ENCODE peak calls at places on chromosomes 2 and 18, in ten cellular contexts. R is CD8-positive, alpha-beta memory T cell; D is lower lobe of right lung; U is NCI-H1417; A is putamen; F is T-helper 17 cell; G is astrocyte; T is OCI-LY7; E is epithelial cell of esophagus; L is EL. V is an unnamed sample.

GRCh38 chr2:216081487-216082387 is at the start of the genes PECR and TMEM169:
- DNase-seq in R (peak), D (peak), U (peak), A (peak), F (peak), G (peak), T (peak), E (peak), L (peak), V (peak)

GRCh38 chr2:234378440-234378839 is 118.4 kb downstream of the ARL4C start:
- DNase-seq in R (no peak), D (no peak), U (no peak), A (no peak), F (no peak), G (peak), T (no peak), E (no peak), L (peak), V (no peak)

GRCh38 chr18:47263197-47263827 is 11.9 kb upstream of the SKOR2 start:
- DNase-seq in R (no peak), D (no peak), U (no peak), A (no peak), F (no peak), G (no peak), T (no peak), E (no peak), L (peak), V (no peak)

GRCh38 chr18:46250812-46251173 is 146.6 kb downstream of the HAUS1 start:
- DNase-seq in R (no peak), D (no peak), U (no peak), A (no peak), F (no peak), G (no peak), T (no peak), E (no peak), L (no peak), V (no peak)

GRCh38 chr2:127843677-127844076 is 14.3 kb downstream of the POLR2D start:
- DNase-seq in R (no peak), D (no peak), U (no peak), A (no peak), F (no peak), G (no peak), T (no peak), E (no peak), L (no peak), V (no peak)

GRCh38 chr2:237435844-237436590 is 22.1 kb upstream of the COL6A3 start:
- DNase-seq in R (no peak), D (no peak), U (no peak), A (no peak), F (no peak), G (peak), T (no peak), E (no peak), L (peak), V (no peak)

GRCh38 chr2:187547353-187547979 is 6.8 kb downstream of the TFPI start:
- DNase-seq in R (no peak), D (no peak), U (no peak), A (no peak), F (no peak), G (peak), T (no peak), E (peak), L (peak), V (no peak)

GRCh38 chr2:34991508-34992274 is 1363.9 kb upstream of the CRIM1 start:
- DNase-seq in R (no peak), D (no peak), U (no peak), A (no peak), F (no peak), G (no peak), T (no peak), E (no peak), L (no peak), V (no peak)

GRCh38 chr2:240920783-240921231 is 14.7 kb downstream of the CROCC2 start:
- DNase-seq in R (no peak), D (peak), U (no peak), A (no peak), F (no peak), G (no peak), T (no peak), E (no peak), L (no peak), V (no peak)

GRCh38 chr2:27573452-27573851 is 9.4 kb upstream of the ZNF512 start:
- DNase-seq in R (no peak), D (no peak), U (no peak), A (no peak), F (no peak), G (peak), T (no peak), E (no peak), L (peak), V (no peak)

GRCh38 chr18:9951022-9951859 is 37.4 kb downstream of the VAPA start:
- DNase-seq in R (no peak), D (no peak), U (peak), A (peak), F (no peak), G (peak), T (peak), E (peak), L (peak), V (no peak)

GRCh38 chr2:219045937-219046550 is 4.7 kb upstream of the CFAP65 start:
- DNase-seq in R (no peak), D (no peak), U (no peak), A (no peak), F (no peak), G (peak), T (peak), E (peak), L (peak), V (no peak)

GRCh38 chr2:80256396-80257167 is 48.0 kb downstream of the LRRTM1 start:
- DNase-seq in R (no peak), D (no peak), U (peak), A (no peak), F (no peak), G (no peak), T (no peak), E (peak), L (peak), V (no peak)

GRCh38 chr2:209321076-209321475 is 102.8 kb upstream of the MAP2 start:
- DNase-seq in R (no peak), D (no peak), U (no peak), A (no peak), F (no peak), G (peak), T (no peak), E (peak), L (no peak), V (no peak)

GRCh38 chr2:8121826-8122505 is 559.9 kb upstream of the ID2 start:
- DNase-seq in R (no peak), D (no peak), U (no peak), A (no peak), F (no peak), G (no peak), T (no peak), E (no peak), L (peak), V (no peak)

GRCh38 chr2:210502997-210503621 is 26.6 kb upstream of the LANCL1 start:
- DNase-seq in R (peak), D (no peak), U (peak), A (peak), F (no peak), G (peak), T (peak), E (peak), L (peak), V (no peak)

GRCh38 chr2:60567092-60567491 is 13.6 kb upstream of the BCL11A start:
- DNase-seq in R (no peak), D (no peak), U (no peak), A (no peak), F (no peak), G (no peak), T (no peak), E (no peak), L (no peak), V (no peak)

GRCh38 chr2:234364718-234365117 is 132.2 kb downstream of the ARL4C start:
- DNase-seq in R (no peak), D (no peak), U (no peak), A (no peak), F (no peak), G (no peak), T (no peak), E (no peak), L (no peak), V (no peak)

GRCh38 chr2:23378496-23378895 is 6.5 kb upstream of the KLHL29 start:
- DNase-seq in R (no peak), D (no peak), U (no peak), A (no peak), F (no peak), G (no peak), T (no peak), E (peak), L (no peak), V (no peak)

GRCh38 chr2:41910126-41910525 is 137.7 kb upstream of the PKDCC start:
- DNase-seq in R (no peak), D (no peak), U (no peak), A (no peak), F (no peak), G (peak), T (no peak), E (peak), L (peak), V (no peak)

GRCh38 chr2:163553601-163554000 is 182.2 kb downstream of the FIGN start:
- DNase-seq in R (no peak), D (no peak), U (peak), A (no peak), F (no peak), G (peak), T (no peak), E (no peak), L (peak), V (no peak)

GRCh38 chr18:41585512-41585911 is 369.5 kb upstream of the PIK3C3 start:
- DNase-seq in R (no peak), D (no peak), U (no peak), A (no peak), F (no peak), G (no peak), T (no peak), E (no peak), L (no peak), V (no peak)

GRCh38 chr2:232538671-232539070 is 821 bp upstream of the CHRNG start:
- DNase-seq in R (no peak), D (peak), U (no peak), A (no peak), F (no peak), G (no peak), T (no peak), E (no peak), L (no peak), V (no peak)

GRCh38 chr2:128454980-128455709 is 136.5 kb upstream of the HS6ST1 start:
- DNase-seq in R (no peak), D (no peak), U (no peak), A (no peak), F (no peak), G (no peak), T (no peak), E (no peak), L (no peak), V (no peak)

GRCh38 chr18:76981388-76981968 is 151.1 kb downstream of the MBP start:
- DNase-seq in R (no peak), D (no peak), U (no peak), A (no peak), F (no peak), G (no peak), T (peak), E (no peak), L (no peak), V (no peak)

GRCh38 chr2:157174321-157174720 is 83.2 kb upstream of the GALNT5 start:
- DNase-seq in R (no peak), D (no peak), U (no peak), A (no peak), F (no peak), G (no peak), T (no peak), E (no peak), L (no peak), V (no peak)

GRCh38 chr2:64838817-64839216 is 150.4 kb upstream of the SLC1A4 start:
- DNase-seq in R (no peak), D (peak), U (no peak), A (no peak), F (no peak), G (peak), T (no peak), E (peak), L (peak), V (no peak)

GRCh38 chr2:101781730-101782426 is 84.4 kb downstream of the MAP4K4 start:
- DNase-seq in R (no peak), D (no peak), U (peak), A (no peak), F (no peak), G (no peak), T (peak), E (no peak), L (no peak), V (no peak)

GRCh38 chr18:79642626-79643025 is 37.0 kb upstream of the CTDP1 start:
- DNase-seq in R (no peak), D (no peak), U (no peak), A (no peak), F (no peak), G (peak), T (no peak), E (peak), L (no peak), V (no peak)

V was measured in CD4-positive, alpha-beta memory T cell.